ENCODE peak calls at places on chromosomes 7 and 10, in five cellular contexts. N is kidney glomerular epithelial cell, T is nucleus accumbens, Z is NCI-H1417, M is foreskin keratinocyte. P is an unnamed sample.

GRCh38 chr10:101287922-101288638 is 58.8 kb upstream of the LBX1 start:
- DNase-seq in N (no peak), T (peak), Z (peak), M (no peak), P (peak)

GRCh38 chr7:127798769-127799372 is 146.9 kb downstream of the SND1 start:
- DNase-seq in N (no peak), T (no peak), Z (no peak), M (no peak), P (no peak)

GRCh38 chr7:3995187-3995586 is 686.9 kb upstream of the FOXK1 start:
- DNase-seq in N (no peak), T (no peak), Z (no peak), M (no peak), P (no peak)

GRCh38 chr7:63925626-63926460 is 72.8 kb upstream of the ZNF722 start:
- DNase-seq in N (peak), T (peak), Z (no peak), M (peak), P (peak)

GRCh38 chr10:68598978-68599753 is 39.0 kb downstream of the TET1 start:
- DNase-seq in N (no peak), T (peak), Z (peak), M (no peak), P (no peak)

GRCh38 chr10:3207351-3207750 is 34.8 kb upstream of the PITRM1 start:
- DNase-seq in N (no peak), T (no peak), Z (no peak), M (no peak), P (no peak)

GRCh38 chr7:28435732-28436378 is 23.5 kb downstream of the CREB5 start:
- DNase-seq in N (no peak), T (no peak), Z (peak), M (no peak), P (no peak)

GRCh38 chr7:143372070-143372469 is 9.1 kb upstream of the ZYX start:
- DNase-seq in N (peak), T (peak), Z (no peak), M (peak), P (peak)

GRCh38 chr10:10730644-10731043 is 287.0 kb upstream of the CELF2 start:
- DNase-seq in N (no peak), T (no peak), Z (no peak), M (no peak), P (no peak)

GRCh38 chr7:2680256-2680655 is 7.7 kb upstream of the AMZ1 start:
- DNase-seq in N (no peak), T (no peak), Z (no peak), M (no peak), P (no peak)

GRCh38 chr7:2102375-2102723 is 130.4 kb downstream of the MAD1L1 start:
- DNase-seq in N (no peak), T (no peak), Z (no peak), M (no peak), P (no peak)

GRCh38 chr10:3783313-3783689 is 1.7 kb downstream of the KLF6 start:
- DNase-seq in N (peak), T (peak), Z (peak), M (no peak), P (peak)

GRCh38 chr10:70927221-70927943 is 39.0 kb upstream of the PCBD1 start:
- DNase-seq in N (no peak), T (no peak), Z (no peak), M (no peak), P (no peak)

GRCh38 chr10:95428702-95429101 is 132.5 kb downstream of the SORBS1 start:
- DNase-seq in N (no peak), T (no peak), Z (no peak), M (no peak), P (no peak)

GRCh38 chr10:13056461-13057077 is 43.4 kb upstream of the OPTN start:
- DNase-seq in N (no peak), T (no peak), Z (no peak), M (no peak), P (no peak)

GRCh38 chr10:26556756-26557640 is 118.9 kb downstream of the APBB1IP start:
- DNase-seq in N (peak), T (peak), Z (peak), M (peak), P (peak)

GRCh38 chr10:78185693-78186055 is 152.0 kb downstream of the RPS24 start:
- DNase-seq in N (no peak), T (peak), Z (no peak), M (no peak), P (peak)

GRCh38 chr10:86642499-86642898 is 11.8 kb upstream of the OPN4 start:
- DNase-seq in N (no peak), T (no peak), Z (no peak), M (peak), P (no peak)

GRCh38 chr10:75589895-75590654 is 158.7 kb downstream of the LRMDA start:
- DNase-seq in N (no peak), T (no peak), Z (no peak), M (no peak), P (no peak)

GRCh38 chr7:100464210-100464660 is at the start of gene SPACDR:
- DNase-seq in N (no peak), T (no peak), Z (no peak), M (no peak), P (no peak)

GRCh38 chr7:142300689-142301088 is 42.8 kb upstream of the PRSS58 start:
- DNase-seq in N (no peak), T (no peak), Z (no peak), M (no peak), P (no peak)

GRCh38 chr10:43278216-43278615 is 11.4 kb upstream of the RASGEF1A start:
- DNase-seq in N (no peak), T (no peak), Z (no peak), M (peak), P (no peak)

GRCh38 chr7:25759748-25760147 is 392.2 kb upstream of the NFE2L3 start:
- DNase-seq in N (no peak), T (no peak), Z (no peak), M (no peak), P (no peak)

GRCh38 chr7:105675873-105676484 is 94.7 kb upstream of the EFCAB10 start:
- DNase-seq in N (no peak), T (no peak), Z (peak), M (no peak), P (no peak)

GRCh38 chr10:52390388-52390787 is 76.3 kb downstream of the DKK1 start:
- DNase-seq in N (no peak), T (no peak), Z (no peak), M (no peak), P (no peak)

GRCh38 chr10:117554371-117554770 is 11.8 kb downstream of the EMX2 start:
- DNase-seq in N (no peak), T (no peak), Z (no peak), M (no peak), P (no peak)

GRCh38 chr7:100839361-100839760 is 12.0 kb upstream of the EPHB4 start:
- DNase-seq in N (no peak), T (no peak), Z (no peak), M (no peak), P (no peak)

GRCh38 chr10:11757452-11757819 is 15.3 kb downstream of the ECHDC3 start:
- DNase-seq in N (no peak), T (no peak), Z (peak), M (peak), P (no peak)

GRCh38 chr10:102368072-102368471 is 27.4 kb upstream of the NFKB2 start:
- DNase-seq in N (peak), T (no peak), Z (no peak), M (peak), P (no peak)

GRCh38 chr7:79420464-79420863 is 33.0 kb downstream of the MAGI2 start:
- DNase-seq in N (peak), T (no peak), Z (no peak), M (peak), P (no peak)

GRCh38 chr10:99374526-99374925 is 45.4 kb downstream of the CNNM1 start:
- DNase-seq in N (no peak), T (no peak), Z (peak), M (no peak), P (no peak)

GRCh38 chr10:59057350-59057749 is 119.1 kb upstream of the PHYHIPL start:
- DNase-seq in N (no peak), T (no peak), Z (no peak), M (no peak), P (no peak)

GRCh38 chr10:14530465-14530864 is 199.7 kb upstream of the FRMD4A start:
- DNase-seq in N (no peak), T (no peak), Z (no peak), M (peak), P (no peak)

GRCh38 chr7:137975223-137975622 is 26.7 kb downstream of the CREB3L2 start:
- DNase-seq in N (no peak), T (peak), Z (no peak), M (no peak), P (peak)

GRCh38 chr7:91976743-91977142 is 36.1 kb downstream of the AKAP9 start:
- DNase-seq in N (no peak), T (no peak), Z (no peak), M (no peak), P (no peak)

GRCh38 chr10:75350791-75351190 is 50.8 kb downstream of the ZNF503 start:
- DNase-seq in N (peak), T (no peak), Z (no peak), M (peak), P (no peak)

GRCh38 chr10:74823791-74824183 is 2.6 kb upstream of the KAT6B start:
- DNase-seq in N (no peak), T (no peak), Z (no peak), M (no peak), P (no peak)